ENCODE peak calls at places on chromosomes 4 and X, in six cellular contexts. P is substantia nigra, Q is tibial artery, O is body of pancreas, J is amniotic stem cell, S is NCI-H510A treated with DMSO at 0.1 percent for 48 hours. R is an unnamed sample.

GRCh38 chr4:73170518-73171198 is 87.9 kb downstream of the ANKRD17 start:
- DNase-seq in P (no peak), O (no peak), Q (no peak), S (no peak), J (no peak), R (no peak)

GRCh38 chr4:32226733-32227132 is 1506.6 kb downstream of the PCDH7 start:
- DNase-seq in S (no peak), O (no peak), P (no peak), J (no peak), Q (no peak), R (no peak)

GRCh38 chrX:111568356-111568755 is 56.9 kb downstream of the SERTM2 start:
- DNase-seq in P (no peak), S (no peak), J (no peak), O (peak), Q (no peak), R (no peak)

GRCh38 chrX:118459494-118459893 is 36.1 kb upstream of the DOCK11 start:
- DNase-seq in S (peak), Q (no peak), P (no peak), O (no peak), J (no peak), R (no peak)

GRCh38 chr4:36242629-36243354 is 1.5 kb downstream of the ARAP2 start:
- DNase-seq in P (no peak), S (no peak), Q (no peak), O (peak), J (no peak), R (no peak)

GRCh38 chrX:66019974-66020373 is 19.9 kb downstream of the VSIG4 start:
- DNase-seq in P (no peak), O (no peak), S (no peak), Q (no peak), J (no peak), R (no peak)

GRCh38 chrX:73977542-73978169 is 326.3 kb upstream of the ZCCHC13 start:
- DNase-seq in Q (no peak), O (no peak), P (no peak), J (no peak), S (no peak), R (no peak)

GRCh38 chrX:1323315-1323714 is 13.3 kb upstream of the IL3RA start:
- DNase-seq in O (peak), J (no peak), S (peak), P (peak), Q (no peak), R (no peak)

GRCh38 chr4:129455462-129455861 is 359.5 kb downstream of the C4orf33 start:
- DNase-seq in P (no peak), J (no peak), O (peak), S (peak), Q (no peak), R (no peak)

GRCh38 chrX:111888600-111888999 is 12.6 kb downstream of the TRPC5OS start:
- DNase-seq in Q (no peak), S (no peak), J (no peak), O (no peak), P (no peak), R (no peak)

GRCh38 chr4:108433832-108434231 is 186.5 kb upstream of the RPL34 start:
- DNase-seq in J (peak), S (no peak), P (no peak), Q (no peak), O (no peak), R (no peak)

GRCh38 chrX:51144828-51145442 is 187.7 kb upstream of the NUDT10 start:
- DNase-seq in Q (no peak), O (peak), S (peak), P (no peak), J (no peak), R (no peak)

GRCh38 chrX:23317799-23318724 is 16.6 kb upstream of the PTCHD1 start:
- DNase-seq in S (no peak), P (no peak), J (no peak), O (peak), Q (no peak), R (no peak)

GRCh38 chr4:8391972-8392371 is 48.6 kb downstream of the ACOX3 start:
- DNase-seq in P (no peak), Q (no peak), S (peak), O (peak), J (no peak), R (peak)

GRCh38 chr4:128670434-128670999 is 139.0 kb upstream of the JADE1 start:
- DNase-seq in P (no peak), O (no peak), J (no peak), S (no peak), Q (no peak), R (no peak)

GRCh38 chr4:159791334-159791733 is 688.5 kb downstream of the RAPGEF2 start:
- DNase-seq in O (no peak), S (no peak), Q (no peak), P (no peak), J (no peak), R (no peak)

GRCh38 chr4:5816101-5816500 is 76.8 kb downstream of the CRMP1 start:
- DNase-seq in Q (peak), P (no peak), O (no peak), S (no peak), J (no peak), R (no peak)

GRCh38 chrX:41293269-41293668 is 40.7 kb upstream of the DDX3X start:
- DNase-seq in O (peak), P (no peak), J (no peak), Q (no peak), S (no peak), R (no peak)

GRCh38 chr4:118113220-118113619 is 78.9 kb downstream of the NDST3 start:
- DNase-seq in O (no peak), P (no peak), S (no peak), J (no peak), Q (no peak), R (no peak)

GRCh38 chrX:16666541-16666940 is 16.6 kb downstream of the S100G start:
- DNase-seq in J (no peak), O (no peak), S (no peak), Q (no peak), P (peak), R (no peak)

GRCh38 chr4:152310223-152310622 is 225.7 kb downstream of the FBXW7 start:
- DNase-seq in J (peak), O (no peak), S (peak), P (no peak), Q (no peak), R (no peak)

GRCh38 chrX:41334866-41335589 is 1.1 kb downstream of the DDX3X start:
- DNase-seq in S (peak), Q (peak), P (peak), O (peak), J (peak), R (peak)

GRCh38 chrX:107805179-107805578 is 20.5 kb upstream of the MID2 start:
- DNase-seq in Q (no peak), O (no peak), P (no peak), S (no peak), J (no peak), R (no peak)

GRCh38 chr4:29467044-29467717 is 1253.0 kb upstream of the PCDH7 start:
- DNase-seq in O (no peak), Q (no peak), S (no peak), J (no peak), P (no peak), R (no peak)

GRCh38 chrX:57821703-57822375 is 88.4 kb downstream of the ZXDA start:
- DNase-seq in S (peak), Q (no peak), P (peak), J (no peak), O (peak), R (peak)

GRCh38 chr4:95637047-95637600 is 88.4 kb upstream of the UNC5C start:
- DNase-seq in J (no peak), S (no peak), P (no peak), Q (no peak), O (peak), R (no peak)

GRCh38 chr4:81631958-81632439 is 160.3 kb upstream of the RASGEF1B start:
- DNase-seq in J (no peak), Q (no peak), P (no peak), S (peak), O (no peak), R (no peak)

GRCh38 chr4:146340798-146341197 is 126.5 kb downstream of the REELD1 start:
- DNase-seq in O (no peak), J (no peak), Q (no peak), P (no peak), S (peak), R (no peak)

GRCh38 chr4:158299459-158300007 is 89.2 kb downstream of the TMEM144 start:
- DNase-seq in J (no peak), O (peak), S (no peak), Q (no peak), P (no peak), R (no peak)

GRCh38 chr4:118012142-118012541 is 22.1 kb upstream of the NDST3 start:
- DNase-seq in Q (no peak), P (no peak), J (no peak), O (no peak), S (no peak), R (no peak)

GRCh38 chr4:128334256-128334655 is 46.6 kb upstream of the PGRMC2 start:
- DNase-seq in J (no peak), O (no peak), Q (no peak), S (no peak), P (no peak), R (no peak)

GRCh38 chrX:19560611-19561010 is 45.3 kb upstream of the MAP3K15 start:
- DNase-seq in P (no peak), J (no peak), O (no peak), Q (no peak), S (no peak), R (no peak)

GRCh38 chr4:155592568-155593343 is 73.9 kb upstream of the GUCY1A1 start:
- DNase-seq in J (no peak), Q (no peak), S (no peak), O (no peak), P (no peak), R (no peak)

GRCh38 chr4:107631568-107631967 is 88.5 kb downstream of the PAPSS1 start:
- DNase-seq in Q (no peak), O (peak), S (no peak), J (no peak), P (no peak), R (no peak)

GRCh38 chr4:3168029-3168428 is 80.9 kb upstream of the MSANTD1 start:
- DNase-seq in Q (no peak), O (no peak), S (no peak), J (no peak), P (no peak), R (no peak)

GRCh38 chrX:48045410-48046311 is 25.8 kb downstream of the ZNF630 start:
- DNase-seq in O (peak), Q (no peak), P (no peak), S (no peak), J (no peak), R (no peak)

GRCh38 chr4:3517731-3518510 is 14.3 kb downstream of the LRPAP1 start:
- DNase-seq in O (peak), J (no peak), Q (peak), S (no peak), P (no peak), R (peak)

GRCh38 chrX:83771664-83772063 is 89.3 kb upstream of the CYLC1 start:
- DNase-seq in O (no peak), P (no peak), Q (no peak), J (no peak), S (no peak), R (no peak)

R was measured in gastrocnemius medialis.